ENCODE peak calls at places on chromosomes 13 and 19, in six cellular contexts. R is MCF 10A, J is HFF-Myc, E is nephron progenitor cell, K is cardiac muscle cell, Z is foreskin fibroblast. T is an unnamed sample.

GRCh38 chr13:105611424-105611823 is 924.0 kb downstream of the EFNB2 start:
- DNase-seq in J (no peak), Z (no peak), R (peak; percentile 40), E (no peak), K (peak; percentile 36), T (peak; percentile 84)

GRCh38 chr13:98508280-98509074 is 68.4 kb downstream of the STK24 start:
- DNase-seq in J (no peak), E (no peak), Z (peak; percentile 52), R (peak; percentile 70), K (no peak), T (peak; percentile 64)

GRCh38 chr13:75764251-75764650 is 128.1 kb downstream of the LMO7 start:
- DNase-seq in K (no peak), R (no peak), J (no peak), Z (no peak), E (no peak), T (no peak)

GRCh38 chr13:40613192-40613818 is 53.1 kb downstream of the FOXO1 start:
- DNase-seq in K (peak; percentile 15), J (no peak), E (no peak), R (no peak), Z (no peak), T (no peak)

GRCh38 chr13:110405597-110406450 is 98.7 kb downstream of the COL4A2 start:
- DNase-seq in R (no peak), J (no peak), Z (no peak), K (no peak), E (no peak), T (no peak)

GRCh38 chr13:94435604-94436226 is 43.8 kb downstream of the DCT start:
- DNase-seq in J (peak; percentile 29), R (peak; percentile 55), Z (peak; percentile 16), K (peak; percentile 57), E (no peak), T (no peak)

GRCh38 chr19:2549701-2550191 is 73.8 kb downstream of the GADD45B start:
- DNase-seq in Z (peak; percentile 79), K (no peak), J (no peak), R (peak; percentile 53), E (no peak), T (peak; percentile 88)

GRCh38 chr13:36131215-36131930 is at the start of gene DCLK1:
- DNase-seq in E (peak; percentile 79), K (peak; percentile 63), J (no peak), R (peak; percentile 25), Z (no peak), T (peak; percentile 33)

GRCh38 chr19:3186377-3186688 is 603 bp downstream of the NCLN start:
- DNase-seq in K (peak; percentile 24), E (peak; percentile 44), J (no peak), Z (peak; percentile 4), R (no peak), T (no peak)

GRCh38 chr19:51337861-51338562 is 3.9 kb downstream of the VSIG10L start:
- DNase-seq in E (no peak), R (no peak), Z (no peak), K (no peak), J (no peak), T (no peak)

GRCh38 chr19:452829-453228 is 8.0 kb downstream of the SHC2 start:
- DNase-seq in E (no peak), K (no peak), R (no peak), Z (no peak), J (no peak), T (no peak)
- TF ChIP-seq CTCF in E (no peak), K (no peak), R (no peak), Z (no peak), J (no peak), T (no peak)

GRCh38 chr19:43713208-43713607 is 2.7 kb upstream of the IRGC start:
- DNase-seq in K (no peak), J (no peak), R (no peak), Z (no peak), E (no peak), T (no peak)

GRCh38 chr19:43711751-43712355 is 4.0 kb upstream of the IRGC start:
- DNase-seq in R (peak; percentile 47), Z (no peak), E (no peak), J (no peak), K (no peak), T (no peak)

GRCh38 chr19:43705729-43706128 is 10.1 kb upstream of the IRGC start:
- DNase-seq in R (no peak), Z (no peak), K (no peak), J (no peak), E (no peak), T (no peak)

GRCh38 chr19:43707158-43707712 is 8.6 kb upstream of the IRGC start:
- DNase-seq in J (no peak), E (no peak), R (no peak), K (no peak), Z (no peak), T (no peak)

DNA sequence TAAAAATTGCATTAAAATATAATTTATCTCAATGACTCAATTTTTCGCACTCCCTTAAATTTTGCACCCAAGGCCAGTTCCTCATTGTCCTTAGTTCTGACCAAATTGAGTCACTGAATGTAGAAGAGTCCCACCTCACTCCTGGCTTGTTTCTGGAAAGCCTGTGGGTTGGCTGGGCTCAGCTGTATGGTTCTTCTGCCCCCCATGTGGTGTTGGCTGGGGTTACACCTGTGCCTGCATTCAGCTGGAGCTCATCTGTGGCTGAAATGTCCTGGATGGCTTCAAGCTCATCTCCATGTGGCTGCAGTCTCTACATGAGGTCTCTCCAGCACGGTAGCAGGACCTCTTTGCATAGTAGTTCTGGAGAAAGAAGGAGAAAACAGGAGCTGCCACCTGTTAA is 7.2 kb upstream of the IRGC start:
- DNase-seq in Z (no peak), K (no peak), E (no peak), R (no peak), J (no peak), T (no peak)
- TF ChIP-seq CTCF in Z (no peak), K (no peak), E (no peak), R (no peak), J (no peak), T (no peak)

GRCh38 chr13:74449811-74450524 is 315.8 kb upstream of the KLF12 start:
- DNase-seq in E (no peak), Z (no peak), R (no peak), K (no peak), J (no peak), T (no peak)

GRCh38 chr13:74443623-74444022 is 309.4 kb upstream of the KLF12 start:
- DNase-seq in Z (peak; percentile 75), E (no peak), K (no peak), J (peak; percentile 44), R (peak; percentile 78), T (peak; percentile 80)

GRCh38 chr13:74444161-74444571 is 310.0 kb upstream of the KLF12 start:
- DNase-seq in Z (no peak), E (no peak), K (no peak), R (peak; percentile 84), J (no peak), T (no peak)

GRCh38 chr13:74442751-74443150 is 308.5 kb upstream of the KLF12 start:
- DNase-seq in Z (no peak), J (no peak), K (no peak), E (no peak), R (no peak), T (no peak)

GRCh38 chr13:74444877-74445479 is 310.8 kb upstream of the KLF12 start:
- DNase-seq in Z (no peak), E (no peak), K (no peak), J (no peak), R (peak; percentile 26), T (peak; percentile 26)
- TF ChIP-seq CTCF in Z (no peak), E (no peak), K (no peak), J (no peak), R (no peak), T (no peak)

GRCh38 chr19:13843104-13843921 is 33.6 kb upstream of the NANOS3 start:
- DNase-seq in R (peak; percentile 97), J (no peak), E (peak; percentile 56), K (peak; percentile 42), Z (peak; percentile 54), T (no peak)

GRCh38 chr19:13841339-13842293 is 35.3 kb upstream of the NANOS3 start:
- DNase-seq in K (no peak), E (no peak), Z (no peak), R (peak; percentile 91), J (no peak), T (no peak)

GRCh38 chr19:13840751-13841338 is 36.1 kb upstream of the NANOS3 start:
- DNase-seq in K (no peak), E (no peak), Z (no peak), J (no peak), R (no peak), T (no peak)

GRCh38 chr19:13844130-13844631 is 32.8 kb upstream of the NANOS3 start:
- DNase-seq in J (no peak), E (no peak), R (peak; percentile 69), Z (no peak), K (no peak), T (no peak)

DNA sequence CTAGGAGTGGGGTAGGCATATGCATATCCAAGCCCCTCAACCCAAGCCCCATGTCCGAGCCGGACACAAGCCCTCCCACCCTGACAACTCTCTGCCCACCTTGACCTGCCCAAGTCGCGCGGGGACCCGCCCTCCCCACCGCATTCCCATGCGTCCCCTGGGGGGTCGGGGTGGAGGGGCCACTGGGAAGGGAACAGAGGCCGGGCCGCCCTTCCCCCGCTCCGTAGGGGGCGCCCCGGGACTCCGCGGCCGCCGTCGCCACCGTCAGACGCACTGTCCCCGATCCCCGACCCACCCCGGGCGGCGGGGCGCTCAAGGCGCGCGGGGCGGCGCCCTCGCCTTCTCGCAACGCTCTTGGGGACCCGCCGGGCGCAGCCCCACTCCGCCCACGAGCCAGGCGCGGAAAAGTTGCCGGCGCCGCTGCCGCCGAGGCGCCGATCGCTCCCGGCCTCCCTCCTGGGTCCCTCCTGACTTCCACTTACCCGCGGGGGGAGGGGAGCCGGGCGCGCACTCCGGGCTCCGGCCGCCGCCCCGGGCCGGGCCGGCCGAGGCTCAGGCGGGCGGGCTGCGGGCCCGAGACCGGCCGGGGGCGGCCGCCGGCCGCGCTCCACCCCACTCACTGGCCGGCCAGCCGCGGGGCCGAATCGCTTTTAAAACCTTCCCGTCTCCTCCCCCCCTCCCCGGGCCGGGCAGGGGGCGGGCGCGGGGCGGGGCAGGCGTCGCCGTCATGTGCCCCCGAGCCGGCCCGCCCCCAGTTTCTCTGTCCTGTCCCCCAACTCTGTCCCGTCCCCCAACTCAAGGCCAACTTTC is 34.4 kb upstream of the NANOS3 start:
- DNase-seq in K (peak; percentile 72), Z (peak; percentile 76), R (peak; percentile 85), E (peak; percentile 74), J (no peak), T (no peak)
- TF ChIP-seq CTCF in K (no peak), Z (no peak), R (no peak), E (no peak), J (no peak), T (no peak)

GRCh38 chr19:18348171-18348570 is 7.8 kb downstream of the PGPEP1 start:
- DNase-seq in Z (no peak), J (no peak), E (no peak), K (no peak), R (no peak), T (no peak)

GRCh38 chr19:18346091-18346490 is 5.7 kb downstream of the PGPEP1 start:
- DNase-seq in E (no peak), R (peak; percentile 72), Z (no peak), K (no peak), J (no peak), T (no peak)

GRCh38 chr19:18350490-18350889 is 10.1 kb downstream of the PGPEP1 start:
- DNase-seq in R (no peak), J (no peak), K (no peak), Z (no peak), E (no peak), T (no peak)

GRCh38 chr19:18351544-18351943 is 11.1 kb downstream of the PGPEP1 start:
- DNase-seq in E (no peak), K (no peak), Z (no peak), R (no peak), J (no peak), T (no peak)

GRCh38 chr19:18349524-18350128 is 9.2 kb downstream of the PGPEP1 start:
- DNase-seq in R (peak; percentile 75), K (peak; percentile 43), Z (peak; percentile 65), J (no peak), E (peak; percentile 52), T (peak; percentile 46)
- TF ChIP-seq CTCF in R (peak; percentile 77), K (peak; percentile 90), Z (peak; percentile 82), J (peak; percentile 88), E (peak; percentile 68), T (peak; percentile 93)

T was measured in brain microvascular endothelial cell.